ENCODE peak calls at places on chromosome 16, in four cellular contexts. W is K562, N is SK-N-SH, P is WTC11. U is an unnamed sample.

GRCh38 chr16:27925612-27926011 is 137.9 kb downstream of the GSG1L start:
- DNase-seq in W (no peak), N (peak), P (no peak), U (no peak)

GRCh38 chr16:11183035-11183812 is 72.8 kb downstream of the SOCS1 start:
- DNase-seq in W (peak), N (no peak), P (peak), U (peak)

GRCh38 chr16:86367291-86368072 is 142.8 kb upstream of the FOXF1 start:
- DNase-seq in W (no peak), N (no peak), P (no peak), U (no peak)

GRCh38 chr16:30785126-30786106 is 1.6 kb downstream of the ZNF629 start:
- DNase-seq in W (no peak), N (no peak), P (no peak), U (no peak)

GRCh38 chr16:67967956-67968439 is 439 bp downstream of the SLC12A4 start:
- DNase-seq in W (peak), N (peak), P (peak), U (no peak)

GRCh38 chr16:24685539-24686432 is 43.7 kb upstream of the TNRC6A start:
- DNase-seq in W (peak), N (peak), P (peak), U (no peak)

GRCh38 chr16:22898874-22899348 is 84.9 kb downstream of the HS3ST2 start:
- DNase-seq in W (peak), N (peak), P (peak), U (peak)

GRCh38 chr16:30953511-30954124 is 3.9 kb upstream of the SETD1A start:
- DNase-seq in W (no peak), N (peak), P (peak), U (no peak)

GRCh38 chr16:1309888-1310831 is 724 bp downstream of the UBE2I start:
- DNase-seq in W (peak), N (peak), P (no peak), U (no peak)

GRCh38 chr16:82092711-82093110 is 57.7 kb downstream of the HSD17B2 start:
- DNase-seq in W (no peak), N (no peak), P (no peak), U (no peak)

GRCh38 chr16:16105646-16106045 is 117.6 kb downstream of the ABCC6 start:
- DNase-seq in W (no peak), N (no peak), P (no peak), U (no peak)

GRCh38 chr16:57949013-57949412 is 21.9 kb downstream of the CNGB1 start:
- DNase-seq in W (no peak), N (no peak), P (no peak), U (no peak)

GRCh38 chr16:86669285-86669805 is 91.0 kb downstream of the FOXL1 start:
- DNase-seq in W (no peak), N (no peak), P (no peak), U (no peak)

GRCh38 chr16:47625115-47625567 is 164.0 kb downstream of the PHKB start:
- DNase-seq in W (peak), N (no peak), P (no peak), U (no peak)

GRCh38 chr16:4380131-4381063 is 8.7 kb downstream of the VASN start:
- DNase-seq in W (peak), N (no peak), P (no peak), U (no peak)

GRCh38 chr16:57039148-57039812 is 49.9 kb downstream of the NLRC5 start:
- DNase-seq in W (no peak), N (no peak), P (no peak), U (peak)

GRCh38 chr16:3606441-3606840 is 5.0 kb downstream of the SLX4 start:
- DNase-seq in W (no peak), N (no peak), P (no peak), U (no peak)

GRCh38 chr16:49474741-49475140 is 101.1 kb downstream of the C16orf78 start:
- DNase-seq in W (no peak), N (no peak), P (peak), U (no peak)

GRCh38 chr16:1493746-1494094 is 560 bp downstream of the TELO2 start:
- DNase-seq in W (no peak), N (no peak), P (peak), U (no peak)

GRCh38 chr16:4747906-4748681 is 13.8 kb downstream of the DNAAF8 start:
- DNase-seq in W (no peak), N (no peak), P (no peak), U (no peak)

GRCh38 chr16:57479043-57479421 is 7.3 kb downstream of the DOK4 start:
- DNase-seq in W (no peak), N (peak), P (no peak), U (no peak)

GRCh38 chr16:73228649-73229048 is 180.7 kb upstream of the ZFHX3 start:
- DNase-seq in W (no peak), N (no peak), P (no peak), U (no peak)

GRCh38 chr16:10886739-10887269 is 9.8 kb downstream of the CIITA start:
- DNase-seq in W (no peak), N (no peak), P (no peak), U (no peak)

GRCh38 chr16:47061204-47061603 is 82.5 kb downstream of the NETO2 start:
- DNase-seq in W (no peak), N (no peak), P (no peak), U (no peak)

GRCh38 chr16:25922438-25922837 is 230.7 kb downstream of the HS3ST4 start:
- DNase-seq in W (no peak), N (no peak), P (no peak), U (no peak)

GRCh38 chr16:2963074-2963610 is 933 bp upstream of the KREMEN2 start:
- DNase-seq in W (peak), N (no peak), P (peak), U (no peak)

GRCh38 chr16:77376358-77376757 is 58.5 kb downstream of the ADAMTS18 start:
- DNase-seq in W (no peak), N (no peak), P (peak), U (no peak)

GRCh38 chr16:372584-372983 is 2.2 kb upstream of the MRPL28 start:
- DNase-seq in W (no peak), N (no peak), P (no peak), U (no peak)

GRCh38 chr16:69465083-69465721 is 40.8 kb downstream of the CYB5B start:
- DNase-seq in W (no peak), N (no peak), P (no peak), U (peak)

GRCh38 chr16:56191807-56192643 is 736 bp downstream of the GNAO1 start:
- DNase-seq in W (no peak), N (peak), P (no peak), U (no peak)

GRCh38 chr16:9932000-9932399 is 250.2 kb downstream of the GRIN2A start:
- DNase-seq in W (no peak), N (no peak), P (no peak), U (no peak)

GRCh38 chr16:30351586-30352419 is 3.3 kb downstream of the CD2BP2 start:
- DNase-seq in W (no peak), N (no peak), P (no peak), U (no peak)

DNA sequence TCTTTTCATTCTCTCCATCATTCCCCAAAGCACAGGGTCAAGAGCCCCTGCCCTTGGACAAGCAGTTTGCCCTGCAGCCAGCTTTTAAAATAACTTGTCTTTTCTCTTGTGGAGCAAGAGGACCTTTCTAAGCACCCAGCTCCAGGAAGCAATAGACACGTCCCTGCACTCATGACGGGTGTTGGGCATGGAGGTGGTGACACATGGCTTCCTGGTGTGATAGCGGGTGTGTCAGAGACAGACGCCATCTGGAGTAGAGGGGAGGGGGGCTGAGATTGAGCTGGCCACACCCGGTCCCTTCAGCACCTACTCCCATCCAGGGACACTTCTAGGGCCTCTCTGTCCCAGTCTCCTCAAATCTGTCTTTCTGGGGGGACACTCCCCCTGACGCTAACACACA is 216.4 kb upstream of the IRX3 start:
- DNase-seq in W (no peak), N (no peak), P (no peak), U (no peak)
- TF ChIP-seq USF1 in W (no peak), N (no peak), P (no peak), U (no peak)

GRCh38 chr16:14398014-14398717 is 231.9 kb downstream of the PARN start:
- DNase-seq in W (no peak), N (no peak), P (no peak), U (no peak)
- TF ChIP-seq USF1 in W (no peak), N (no peak), P (no peak), U (no peak)

DNA sequence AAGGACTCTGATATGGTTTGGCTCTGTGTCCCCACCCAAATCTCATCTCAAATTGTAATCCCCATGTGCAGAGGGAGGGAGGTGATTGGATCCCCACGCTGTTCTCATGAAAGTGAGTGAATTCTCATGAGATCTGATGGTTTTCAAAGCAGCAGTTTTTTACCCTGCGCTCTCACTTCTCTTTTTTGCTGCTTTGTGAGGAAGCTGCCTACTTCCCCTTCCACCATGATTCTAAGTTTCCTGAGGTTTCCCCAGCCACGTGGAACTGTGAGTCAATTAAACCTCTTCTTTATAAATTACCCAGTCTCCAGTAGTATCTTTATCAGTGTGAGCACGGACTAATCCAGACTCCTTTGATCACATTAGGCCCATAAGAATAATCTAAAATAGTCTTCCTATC is 719.7 kb upstream of the CDH8 start:
- DNase-seq in W (no peak), N (no peak), P (no peak), U (no peak)
- TF ChIP-seq USF1 in W (no peak), N (no peak), P (no peak), U (no peak)

GRCh38 chr16:79627092-79627491 is 26.6 kb upstream of the MAF start:
- DNase-seq in W (no peak), N (no peak), P (no peak), U (no peak)
- TF ChIP-seq USF1 in W (no peak), N (no peak), P (no peak), U (no peak)

DNA sequence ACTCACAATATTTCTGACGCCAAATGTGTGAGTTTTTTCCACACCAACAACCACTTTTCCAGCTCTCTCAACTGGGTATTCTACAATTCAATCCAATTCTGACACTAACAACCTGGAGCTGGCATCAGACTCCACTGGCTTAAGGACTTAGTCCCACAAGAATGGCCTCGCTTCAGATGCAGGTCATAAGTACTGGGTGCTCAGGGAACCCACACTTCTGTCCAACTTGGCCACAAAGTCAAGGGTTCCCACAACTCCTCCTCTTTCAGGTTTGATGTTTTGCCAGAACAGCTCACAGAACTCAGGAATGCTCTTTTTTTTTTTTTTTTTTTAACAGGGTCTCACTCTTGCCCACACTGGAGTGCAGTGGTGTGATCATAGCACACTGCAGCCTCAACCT is 56.1 kb upstream of the TMC5 start:
- DNase-seq in W (no peak), N (no peak), P (no peak), U (no peak)
- TF ChIP-seq USF1 in W (no peak), N (no peak), P (no peak), U (no peak)